ENCODE peak calls at places on chromosomes 13 and 19, in four cellular contexts. C, O, W and S are unnamed samples.

GRCh38 chr13:96397807-96398206 is 307.9 kb downstream of the HS6ST3 start:
- DNase-seq in O (no peak), C (no peak), W (no peak), S (no peak)

GRCh38 chr13:20353973-20354372 is 121.9 kb upstream of the GJB6 start:
- DNase-seq in C (no peak), W (no peak), O (no peak), S (no peak)

GRCh38 chr13:98054301-98054700 is 88.6 kb upstream of the FARP1 start:
- DNase-seq in C (no peak), W (peak), O (no peak), S (no peak)

GRCh38 chr19:43616954-43617353 is 2.5 kb downstream of the ZNF428 start:
- DNase-seq in W (no peak), C (no peak), O (no peak), S (no peak)

GRCh38 chr19:35249146-35249847 is 495 bp downstream of the LSR start:
- DNase-seq in C (no peak), O (peak), W (no peak), S (no peak)

GRCh38 chr19:30649934-30650614 is 277.9 kb downstream of the ZNF536 start:
- DNase-seq in C (peak), W (peak), O (peak), S (peak)

GRCh38 chr13:90680826-90681225 is 666.7 kb upstream of the MIR17HG start:
- DNase-seq in C (no peak), W (no peak), O (no peak), S (no peak)

GRCh38 chr19:28514166-28514565 is 698.8 kb downstream of the UQCRFS1 start:
- DNase-seq in C (no peak), W (no peak), O (no peak), S (no peak)

GRCh38 chr13:98674968-98675528 is 77.4 kb downstream of the SLC15A1 start:
- DNase-seq in W (no peak), O (no peak), C (no peak), S (no peak)

GRCh38 chr13:39016789-39017188 is 21.1 kb downstream of the PROSER1 start:
- DNase-seq in O (peak), W (peak), C (no peak), S (peak)

GRCh38 chr19:55305491-55305890 is 19.6 kb downstream of the TMEM150B start:
- DNase-seq in W (peak), O (peak), C (peak), S (no peak)

GRCh38 chr19:5128251-5128931 is 159.5 kb downstream of the KDM4B start:
- DNase-seq in O (peak), W (peak), C (no peak), S (no peak)

GRCh38 chr13:33525759-33526158 is 240.2 kb upstream of the STARD13 start:
- DNase-seq in W (no peak), O (no peak), C (no peak), S (no peak)

GRCh38 chr13:71015021-71015420 is 852.0 kb downstream of the DACH1 start:
- DNase-seq in O (no peak), W (no peak), C (no peak), S (no peak)

GRCh38 chr19:51439021-51439465 is 19.2 kb downstream of the SIGLEC8 start:
- DNase-seq in O (peak), W (no peak), C (peak), S (peak)

GRCh38 chr13:36819811-36820140 is 754 bp downstream of the RFXAP start:
- DNase-seq in W (no peak), O (peak), C (peak), S (no peak)

GRCh38 chr13:109136873-109137272 is 507.5 kb downstream of the MYO16 start:
- DNase-seq in W (no peak), O (no peak), C (no peak), S (no peak)

GRCh38 chr13:76758257-76758656 is 127.9 kb downstream of the KCTD12 start:
- DNase-seq in O (no peak), W (peak), C (no peak), S (no peak)

DNA sequence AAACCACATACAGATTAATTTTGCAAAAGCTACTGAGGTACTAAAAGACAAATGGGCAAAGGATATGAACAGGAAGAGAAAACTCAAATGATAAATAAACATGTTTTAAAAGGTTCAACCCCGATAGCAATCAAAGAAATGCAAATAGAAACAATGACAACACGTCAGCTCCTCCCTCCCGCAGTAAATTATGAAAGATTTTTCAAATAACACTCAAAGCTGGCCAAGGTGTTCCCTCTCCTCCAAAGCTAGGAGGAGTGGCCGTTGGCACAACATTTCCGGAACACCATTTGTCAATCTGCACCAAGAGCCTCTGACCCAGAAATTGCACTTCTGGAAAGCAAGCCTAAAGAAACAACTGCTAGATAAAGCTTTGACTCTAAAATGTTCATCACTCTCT is 28.3 kb downstream of the INSR start:
- DNase-seq in C (no peak), O (no peak), W (no peak), S (no peak)
- TF ChIP-seq FOXJ3 in C (no peak), O (no peak), W (no peak), S (no peak)

DNA sequence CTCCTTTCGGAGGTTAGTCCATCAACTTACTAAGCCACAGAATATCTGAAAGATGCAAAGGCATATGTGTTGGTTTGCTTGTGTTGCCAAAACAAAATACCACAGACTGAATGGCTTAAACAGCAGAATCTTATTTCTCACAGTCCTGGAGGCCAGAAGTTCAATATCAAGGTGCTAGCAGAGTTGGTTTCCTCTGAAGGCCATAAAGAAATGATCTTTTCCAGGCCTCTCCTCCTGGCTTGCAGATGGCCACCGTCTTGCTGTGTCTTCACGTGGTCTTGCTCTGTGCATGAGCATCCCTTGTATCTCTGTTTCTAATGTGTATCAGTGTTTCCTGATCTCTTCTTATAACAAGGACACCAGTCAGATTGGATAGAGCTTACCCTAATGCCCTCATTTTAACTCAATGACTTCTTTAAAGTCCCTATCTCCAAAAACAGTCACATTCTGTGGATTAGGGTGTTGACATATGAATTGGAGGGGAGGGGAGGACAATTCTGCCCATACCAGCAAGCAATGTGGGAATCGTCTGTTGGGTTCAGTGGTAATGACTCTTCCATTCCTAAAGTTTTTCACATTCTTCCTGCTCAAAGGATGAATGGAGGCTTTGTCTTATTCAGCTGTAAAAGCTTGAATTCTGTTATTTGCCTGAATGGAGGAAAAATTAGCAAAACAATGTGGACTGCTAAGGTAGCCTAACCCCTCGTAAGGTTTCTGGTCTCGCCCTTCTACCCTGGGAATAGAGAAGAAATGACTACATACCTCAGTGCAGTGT is 715.7 kb downstream of the DIAPH3 start:
- DNase-seq in C (no peak), O (no peak), W (no peak), S (peak)
- TF ChIP-seq FOXJ3 in C (no peak), O (no peak), W (no peak), S (no peak)

DNA sequence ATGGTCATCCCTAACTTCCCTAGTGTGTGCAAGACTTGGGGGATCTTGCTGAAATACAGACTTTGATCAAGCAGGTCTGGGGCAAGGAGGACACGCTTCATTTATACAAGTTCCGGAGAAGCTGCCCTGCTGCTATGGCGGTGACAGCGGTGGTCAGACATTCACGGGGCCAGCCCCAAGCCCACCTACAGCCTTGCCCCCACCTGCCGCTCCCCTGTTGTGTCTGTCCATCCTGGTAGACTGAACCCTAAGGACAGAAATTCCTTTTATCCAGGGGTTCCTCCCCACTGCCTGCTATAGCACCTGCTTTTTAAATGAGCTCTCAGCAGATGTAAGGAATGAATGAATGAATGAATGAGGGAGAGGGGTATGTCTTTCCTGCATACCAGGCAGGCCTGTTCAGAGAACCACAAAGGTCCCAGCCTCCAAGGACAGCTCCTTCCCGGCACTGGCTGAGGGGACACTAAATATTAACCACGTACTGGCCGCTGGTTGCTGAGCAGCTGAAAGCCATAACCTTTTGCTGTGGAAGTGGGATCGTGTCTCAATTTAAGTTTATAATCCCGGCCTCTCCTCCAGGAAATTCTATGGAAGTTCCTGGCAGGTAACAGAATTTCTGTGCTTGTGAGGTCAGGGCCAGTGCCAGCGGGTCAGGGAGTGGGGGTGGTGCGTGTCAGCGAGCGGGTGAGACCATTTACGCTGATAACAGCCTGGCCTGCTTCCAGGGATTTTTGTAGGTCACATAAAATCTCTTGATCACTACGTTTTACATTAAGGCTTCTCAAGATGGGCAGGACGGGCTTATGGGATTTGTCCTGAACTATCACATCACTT is 27.1 kb downstream of the TSSK6 start:
- DNase-seq in W (peak), O (peak), C (no peak), S (no peak)
- TF ChIP-seq FOXJ3 in W (no peak), O (no peak), C (no peak), S (no peak)

GRCh38 chr19:10593148-10593547 is 6.0 kb upstream of the AP1M2 start:
- DNase-seq in C (no peak), O (no peak), W (no peak), S (no peak)

GRCh38 chr19:10593820-10594637 is 6.9 kb upstream of the AP1M2 start:
- DNase-seq in W (no peak), C (no peak), O (peak), S (no peak)
- TF ChIP-seq FOXJ3 in W (no peak), C (no peak), O (no peak), S (no peak)

GRCh38 chr13:46572758-46573384 is 19.9 kb downstream of the LRCH1 start:
- DNase-seq in O (no peak), C (no peak), W (no peak), S (no peak)

GRCh38 chr13:46578590-46578975 is 25.6 kb downstream of the LRCH1 start:
- DNase-seq in O (no peak), W (no peak), C (no peak), S (no peak)

GRCh38 chr13:46577656-46578589 is 25.0 kb downstream of the LRCH1 start:
- DNase-seq in C (no peak), W (no peak), O (no peak), S (no peak)

GRCh38 chr13:46575843-46576242 is 22.9 kb downstream of the LRCH1 start:
- DNase-seq in C (no peak), W (no peak), O (no peak), S (no peak)

DNA sequence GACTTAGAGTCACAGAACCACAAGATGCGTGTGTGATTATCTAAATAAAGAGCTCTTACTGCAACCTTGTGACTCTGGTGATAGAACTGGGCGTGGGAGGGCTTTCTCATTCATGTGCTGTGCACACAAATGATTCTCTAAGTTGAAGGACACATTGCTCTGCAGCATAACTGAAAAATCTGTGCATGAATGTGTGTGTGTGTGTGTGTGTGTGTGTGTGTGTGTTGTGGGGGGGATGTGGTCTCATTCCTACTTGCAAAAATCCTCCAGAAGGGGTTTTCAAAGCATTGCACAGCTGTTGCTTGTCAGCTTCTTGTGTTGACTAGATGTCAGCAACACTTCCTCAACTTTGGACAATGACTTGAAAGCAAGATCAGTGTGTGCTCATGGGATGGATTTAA is 22.4 kb downstream of the LRCH1 start:
- DNase-seq in C (no peak), O (no peak), W (no peak), S (no peak)
- TF ChIP-seq FOXJ3 in C (no peak), O (no peak), W (no peak), S (no peak)

GRCh38 chr13:45297456-45298205 is 43.4 kb downstream of the TPT1 start:
- DNase-seq in O (no peak), C (no peak), W (no peak), S (no peak)
- TF ChIP-seq FOXJ3 in O (no peak), C (no peak), W (no peak), S (no peak)

GRCh38 chr13:79393564-79394249 is 12.3 kb downstream of the RBM26 start:
- DNase-seq in W (no peak), O (no peak), C (no peak), S (peak)

GRCh38 chr13:79395881-79396280 is 10.2 kb downstream of the RBM26 start:
- DNase-seq in O (no peak), C (no peak), W (no peak), S (no peak)

GRCh38 chr13:79389031-79389430 is 17.0 kb downstream of the RBM26 start:
- DNase-seq in O (no peak), W (no peak), C (no peak), S (no peak)

GRCh38 chr13:79398169-79398568 is 7.9 kb downstream of the RBM26 start:
- DNase-seq in W (no peak), C (no peak), O (no peak), S (no peak)

GRCh38 chr13:79392882-79393563 is 13.0 kb downstream of the RBM26 start:
- DNase-seq in W (no peak), C (no peak), O (no peak), S (no peak)
- TF ChIP-seq FOXJ3 in W (no peak), C (no peak), O (no peak), S (no peak)

DNA sequence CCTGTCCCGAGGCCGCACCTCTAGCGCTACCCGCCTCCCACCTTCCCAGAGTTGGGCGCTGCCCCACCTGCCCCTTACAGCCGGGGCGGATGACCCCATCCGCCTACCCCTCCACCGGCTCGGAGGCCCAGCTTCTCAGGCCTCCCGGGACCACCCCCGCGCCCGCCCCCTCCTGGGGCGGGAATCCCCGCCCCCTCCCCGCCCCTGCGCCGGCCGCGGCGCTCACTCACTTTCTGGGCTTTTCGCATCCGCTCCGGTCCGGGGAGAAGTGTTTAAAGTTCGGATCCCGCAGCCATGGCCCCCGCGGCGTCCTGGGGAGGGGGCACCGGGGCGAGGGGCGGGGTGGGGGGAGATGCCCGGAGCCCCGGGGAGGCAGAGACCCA is 448 bp downstream of the ERFL start:
- DNase-seq in W (peak), C (no peak), O (peak), S (no peak)
- TF ChIP-seq FOXJ3 in W (no peak), C (no peak), O (no peak), S (no peak)

DNA sequence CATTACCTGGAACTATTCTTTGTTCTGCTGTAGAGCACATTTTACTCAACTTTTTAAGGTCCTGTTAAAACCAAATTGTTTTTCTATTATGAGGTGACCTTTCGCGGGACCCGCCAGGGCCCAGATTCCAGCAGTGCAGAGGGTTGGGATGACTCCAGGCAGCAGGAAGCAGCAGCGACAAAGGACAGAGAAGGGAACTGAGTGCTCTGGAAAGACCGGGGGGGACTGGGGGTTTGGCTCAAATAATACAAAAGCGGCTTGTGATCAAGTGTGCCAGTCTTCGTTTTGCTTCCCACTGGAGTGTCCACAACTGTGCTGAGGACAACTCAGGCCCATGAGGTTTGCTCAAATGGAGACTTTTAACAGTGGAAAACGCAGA is 26.9 kb downstream of the ANKRD10 start:
- DNase-seq in O (no peak), C (no peak), W (no peak), S (no peak)
- TF ChIP-seq FOXJ3 in O (no peak), C (no peak), W (no peak), S (no peak)